ENCODE peak calls at places on chromosomes 6 and 20, in four cellular contexts. One of them, this sample, is unnamed. For H3K4me1, the result is how much of the 10 kb centered on the place peaks cover.

GRCh38 chr20:36313936-36314335 is 7.8 kb downstream of the DLGAP4 start:
- DNase-seq in kidney: no peak
- DNase-seq in fibroblast of lung: no peak
- DNase-seq in HepG2: no peak
- DNase-seq in this sample: no peak

GRCh38 chr6:24981385-24981758 is 45.6 kb upstream of the RIPOR2 start:
- DNase-seq in kidney: no peak
- DNase-seq in fibroblast of lung: no peak
- DNase-seq in HepG2: no peak
- DNase-seq in this sample: no peak

GRCh38 chr6:16041327-16041726 is 87.6 kb upstream of the MYLIP start:
- DNase-seq in kidney: no peak
- DNase-seq in fibroblast of lung: no peak
- DNase-seq in HepG2: no peak
- DNase-seq in this sample: no peak

GRCh38 chr6:33619166-33619565 is 2.0 kb upstream of the ITPR3 start:
- DNase-seq in kidney: no peak
- DNase-seq in fibroblast of lung: no peak
- DNase-seq in HepG2: no peak
- DNase-seq in this sample: no peak

GRCh38 chr6:128305228-128305627 is 215.2 kb downstream of the PTPRK start:
- DNase-seq in kidney: no peak
- DNase-seq in fibroblast of lung: peak
- DNase-seq in HepG2: no peak
- DNase-seq in this sample: no peak

GRCh38 chr6:100664274-100665040 is 199.7 kb upstream of the SIM1 start:
- DNase-seq in kidney: no peak
- DNase-seq in fibroblast of lung: peak
- DNase-seq in HepG2: no peak
- DNase-seq in this sample: no peak

GRCh38 chr20:4916991-4917881 is 84.1 kb downstream of the SLC23A2 start:
- DNase-seq in kidney: no peak
- DNase-seq in fibroblast of lung: no peak
- DNase-seq in HepG2: no peak
- DNase-seq in this sample: no peak

GRCh38 chr6:107244742-107245470 is 129.6 kb upstream of the BEND3 start:
- DNase-seq in kidney: no peak
- DNase-seq in fibroblast of lung: no peak
- DNase-seq in HepG2: no peak
- DNase-seq in this sample: no peak

GRCh38 chr20:271069-271468 is 13.5 kb downstream of the DEFB132 start:
- DNase-seq in kidney: no peak
- DNase-seq in fibroblast of lung: no peak
- DNase-seq in HepG2: no peak
- DNase-seq in this sample: no peak

GRCh38 chr6:33983109-33983475 is 162.8 kb downstream of the GRM4 start:
- DNase-seq in kidney: peak
- DNase-seq in fibroblast of lung: no peak
- DNase-seq in HepG2: peak
- DNase-seq in this sample: peak

GRCh38 chr6:35259946-35260626 is 551 bp downstream of the ZNF76 start:
- DNase-seq in kidney: peak
- DNase-seq in fibroblast of lung: peak
- DNase-seq in HepG2: peak
- DNase-seq in this sample: peak

GRCh38 chr6:74606488-74607135 is 599.2 kb downstream of the COL12A1 start:
- DNase-seq in kidney: no peak
- DNase-seq in fibroblast of lung: peak
- DNase-seq in HepG2: no peak
- DNase-seq in this sample: no peak

GRCh38 chr6:27135087-27135657 is 112.3 kb upstream of the PRSS16 start:
- DNase-seq in kidney: no peak
- DNase-seq in fibroblast of lung: no peak
- DNase-seq in HepG2: no peak
- DNase-seq in this sample: no peak

GRCh38 chr20:35007891-35008290 is 52.2 kb downstream of the MYH7B start:
- DNase-seq in kidney: peak
- DNase-seq in fibroblast of lung: no peak
- DNase-seq in HepG2: no peak
- DNase-seq in this sample: no peak

GRCh38 chr6:23535071-23535470 is 590.9 kb upstream of the NRSN1 start:
- DNase-seq in kidney: no peak
- DNase-seq in fibroblast of lung: no peak
- DNase-seq in HepG2: no peak
- DNase-seq in this sample: no peak

GRCh38 chr6:169915769-169916550 is 164.5 kb downstream of the ERMARD start:
- DNase-seq in kidney: peak
- DNase-seq in fibroblast of lung: no peak
- DNase-seq in HepG2: no peak
- DNase-seq in this sample: no peak

GRCh38 chr6:14211596-14211961 is 94.0 kb downstream of the CD83 start:
- DNase-seq in kidney: peak
- DNase-seq in fibroblast of lung: peak
- DNase-seq in HepG2: peak
- DNase-seq in this sample: peak

GRCh38 chr20:61119263-61119662 is 132.8 kb upstream of the CDH4 start:
- DNase-seq in kidney: no peak
- DNase-seq in fibroblast of lung: no peak
- DNase-seq in HepG2: no peak
- DNase-seq in this sample: no peak

DNA sequence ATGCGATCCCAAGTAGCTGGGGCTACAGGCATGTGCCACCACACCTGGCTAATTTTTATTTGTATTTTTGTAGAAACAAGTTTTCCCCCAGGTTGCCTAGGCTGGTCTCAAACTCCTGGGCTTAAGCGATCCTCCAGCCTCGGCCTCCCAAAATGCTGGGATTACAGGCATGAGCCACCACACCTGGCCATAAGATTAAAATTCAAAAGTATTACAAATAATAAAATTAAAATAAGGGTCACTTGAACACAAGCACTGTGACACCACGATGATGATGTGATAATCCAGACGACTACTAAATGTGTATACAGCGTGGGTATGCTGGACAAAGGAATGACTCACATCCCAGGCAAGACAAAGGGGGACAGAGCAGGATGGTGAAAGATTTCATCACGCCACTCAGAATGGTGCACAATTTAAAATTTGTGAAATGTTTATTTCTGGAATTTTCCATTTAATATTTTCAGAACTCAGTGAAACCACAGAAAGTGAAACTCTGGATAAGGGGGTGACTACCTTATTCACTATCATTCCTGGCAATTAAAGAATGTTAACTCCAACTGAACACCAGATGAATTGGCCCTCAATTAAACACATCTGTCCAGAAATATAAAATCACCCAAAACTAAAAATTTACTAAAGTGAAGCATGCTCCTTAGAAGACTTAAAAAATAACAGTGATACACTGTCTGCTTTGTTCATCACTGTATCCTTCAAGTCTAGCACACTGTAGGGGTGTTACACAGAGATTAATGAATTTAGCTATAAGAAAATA is 13.1 kb downstream of the B4GALT5 start:
- DNase-seq in kidney: no peak
- DNase-seq in fibroblast of lung: peak
- DNase-seq in HepG2: peak
- DNase-seq in this sample: no peak
- H3K4me1 ChIP-seq in kidney: under half
- H3K4me1 ChIP-seq in fibroblast of lung: under half
- H3K4me1 ChIP-seq in HepG2: half or more
- H3K4me1 ChIP-seq in this sample: under half

GRCh38 chr20:64119681-64120341 is 12.4 kb upstream of the NPBWR2 start:
- DNase-seq in kidney: peak
- DNase-seq in fibroblast of lung: peak
- DNase-seq in HepG2: no peak
- DNase-seq in this sample: no peak
- H3K9ac ChIP-seq in kidney: no peak
- H3K9ac ChIP-seq in fibroblast of lung: no peak
- H3K9ac ChIP-seq in HepG2: no peak
- H3K9ac ChIP-seq in this sample: no peak

DNA sequence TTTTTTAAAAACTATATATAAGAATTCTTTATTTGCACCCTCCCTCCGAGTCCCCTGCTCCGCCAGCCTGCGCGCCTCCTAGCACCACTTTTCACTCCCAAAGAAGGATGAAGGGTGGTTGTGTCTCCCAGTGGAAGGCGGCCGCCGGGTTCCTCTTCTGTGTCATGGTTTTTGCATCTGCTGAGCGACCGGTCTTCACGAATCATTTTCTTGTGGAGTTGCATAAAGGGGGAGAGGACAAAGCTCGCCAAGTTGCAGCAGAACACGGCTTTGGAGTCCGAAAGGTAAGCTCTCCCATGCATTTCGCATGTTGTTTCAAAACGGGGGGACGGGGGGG is 327 bp downstream of the PCSK2 start:
- DNase-seq in kidney: peak
- DNase-seq in fibroblast of lung: no peak
- DNase-seq in HepG2: no peak
- DNase-seq in this sample: no peak
- H3K4me3 ChIP-seq in kidney: no peak
- H3K4me3 ChIP-seq in fibroblast of lung: no peak
- H3K4me3 ChIP-seq in HepG2: no peak
- H3K4me3 ChIP-seq in this sample: no peak

GRCh38 chr20:13142143-13142542 is 78.9 kb upstream of the ISM1 start:
- DNase-seq in kidney: no peak
- DNase-seq in fibroblast of lung: no peak
- DNase-seq in HepG2: peak
- DNase-seq in this sample: no peak
- H3K4me1 ChIP-seq in kidney: under half
- H3K4me1 ChIP-seq in fibroblast of lung: under half
- H3K4me1 ChIP-seq in HepG2: under half
- H3K4me1 ChIP-seq in this sample: under half

GRCh38 chr20:46468508-46468907 is 44.9 kb downstream of the ZNF334 start:
- DNase-seq in kidney: no peak
- DNase-seq in fibroblast of lung: no peak
- DNase-seq in HepG2: no peak
- DNase-seq in this sample: no peak

GRCh38 chr20:46461808-46462207 is 51.6 kb downstream of the ZNF334 start:
- DNase-seq in kidney: no peak
- DNase-seq in fibroblast of lung: no peak
- DNase-seq in HepG2: no peak
- DNase-seq in this sample: no peak

GRCh38 chr20:46458891-46459750 is 52.7 kb upstream of the ELMO2 start:
- DNase-seq in kidney: peak
- DNase-seq in fibroblast of lung: peak
- DNase-seq in HepG2: no peak
- DNase-seq in this sample: peak

GRCh38 chr20:46464451-46464850 is 48.9 kb downstream of the ZNF334 start:
- DNase-seq in kidney: no peak
- DNase-seq in fibroblast of lung: no peak
- DNase-seq in HepG2: no peak
- DNase-seq in this sample: no peak

DNA sequence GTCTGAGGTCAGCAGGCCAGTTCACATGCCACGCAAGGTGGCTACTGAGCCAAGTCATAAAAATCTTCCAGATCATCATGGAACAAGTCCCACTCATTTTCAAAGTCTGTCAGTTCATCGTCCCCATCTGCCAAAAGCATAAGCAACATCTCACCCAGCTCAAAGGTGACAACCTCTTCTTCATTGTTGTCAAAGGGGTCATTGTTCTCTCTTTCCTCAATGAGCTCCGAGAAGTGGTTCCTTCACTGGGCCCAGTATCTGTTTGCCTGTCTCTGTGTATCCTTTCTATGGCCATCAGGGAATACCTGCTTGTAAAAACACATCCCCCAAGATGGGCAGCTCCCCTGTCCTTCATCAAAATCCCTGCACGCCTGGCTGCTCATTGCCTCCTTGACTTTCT is 49.5 kb downstream of the ZNF334 start:
- DNase-seq in kidney: no peak
- DNase-seq in fibroblast of lung: no peak
- DNase-seq in HepG2: peak
- DNase-seq in this sample: no peak
- H3K9ac ChIP-seq in kidney: no peak
- H3K9ac ChIP-seq in fibroblast of lung: no peak
- H3K9ac ChIP-seq in HepG2: no peak
- H3K9ac ChIP-seq in this sample: no peak

GRCh38 chr6:45479834-45480696 is 102.3 kb upstream of the SUPT3H start:
- DNase-seq in kidney: no peak
- DNase-seq in fibroblast of lung: peak
- DNase-seq in HepG2: no peak
- DNase-seq in this sample: no peak
- H3K4me3 ChIP-seq in kidney: no peak
- H3K4me3 ChIP-seq in fibroblast of lung: no peak
- H3K4me3 ChIP-seq in HepG2: no peak
- H3K4me3 ChIP-seq in this sample: no peak

GRCh38 chr20:1376007-1376406 is 16.8 kb downstream of the FKBP1A start:
- DNase-seq in kidney: no peak
- DNase-seq in fibroblast of lung: no peak
- DNase-seq in HepG2: no peak
- DNase-seq in this sample: peak

GRCh38 chr20:1376453-1377270 is 16.2 kb downstream of the FKBP1A start:
- DNase-seq in kidney: no peak
- DNase-seq in fibroblast of lung: no peak
- DNase-seq in HepG2: no peak
- DNase-seq in this sample: peak

GRCh38 chr20:1374246-1374645 is 18.6 kb downstream of the FKBP1A start:
- DNase-seq in kidney: no peak
- DNase-seq in fibroblast of lung: no peak
- DNase-seq in HepG2: no peak
- DNase-seq in this sample: no peak

GRCh38 chr20:1377341-1377871 is 15.4 kb downstream of the FKBP1A start:
- DNase-seq in kidney: no peak
- DNase-seq in fibroblast of lung: no peak
- DNase-seq in HepG2: no peak
- DNase-seq in this sample: peak

DNA sequence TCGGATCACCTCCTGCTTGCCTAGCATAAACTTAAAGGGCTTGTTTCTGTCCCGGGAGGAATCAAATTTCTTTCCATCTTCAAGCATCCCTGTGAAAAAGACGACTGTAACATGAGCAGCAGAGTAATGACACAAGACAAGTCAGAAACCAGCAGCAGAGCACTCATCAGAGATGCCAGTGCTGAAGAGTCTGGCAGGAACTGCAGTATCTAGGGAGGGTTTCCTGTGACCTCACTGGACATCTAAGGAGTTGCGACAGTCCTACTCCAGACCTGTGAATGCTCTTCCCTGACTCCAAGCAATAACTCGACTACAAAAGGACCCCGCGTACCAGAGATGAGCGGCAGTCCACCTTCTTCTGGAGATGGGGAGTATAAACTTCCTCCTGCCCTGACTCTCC is 17.3 kb downstream of the FKBP1A start:
- DNase-seq in kidney: no peak
- DNase-seq in fibroblast of lung: peak
- DNase-seq in HepG2: no peak
- DNase-seq in this sample: peak
- H3K4me1 ChIP-seq in kidney: under half
- H3K4me1 ChIP-seq in fibroblast of lung: under half
- H3K4me1 ChIP-seq in HepG2: under half
- H3K4me1 ChIP-seq in this sample: under half

GRCh38 chr6:88359530-88360202 is 193.5 kb upstream of the CNR1 start:
- DNase-seq in kidney: no peak
- DNase-seq in fibroblast of lung: no peak
- DNase-seq in HepG2: no peak
- DNase-seq in this sample: no peak
- H3K9ac ChIP-seq in kidney: no peak
- H3K9ac ChIP-seq in fibroblast of lung: no peak
- H3K9ac ChIP-seq in HepG2: no peak
- H3K9ac ChIP-seq in this sample: no peak

GRCh38 chr6:71496018-71496800 is 207.6 kb downstream of the OGFRL1 start:
- DNase-seq in kidney: no peak
- DNase-seq in fibroblast of lung: peak
- DNase-seq in HepG2: no peak
- DNase-seq in this sample: no peak
- H3K4me3 ChIP-seq in kidney: peak
- H3K4me3 ChIP-seq in fibroblast of lung: peak
- H3K4me3 ChIP-seq in HepG2: no peak
- H3K4me3 ChIP-seq in this sample: no peak

GRCh38 chr6:108592371-108593337 is 31.9 kb downstream of the FOXO3 start:
- DNase-seq in kidney: no peak
- DNase-seq in fibroblast of lung: peak
- DNase-seq in HepG2: no peak
- DNase-seq in this sample: peak
- H3K4me1 ChIP-seq in kidney: half or more
- H3K4me1 ChIP-seq in fibroblast of lung: under half
- H3K4me1 ChIP-seq in HepG2: under half
- H3K4me1 ChIP-seq in this sample: under half